ENCODE peak calls at places on chromosome 22, in ten cellular contexts. One of them, this sample, is unnamed.

GRCh38 chr22:40404251-40405177 is 34.1 kb downstream of the SGSM3 start:
- DNase-seq in fibroblast of pulmonary artery: no peak
- DNase-seq in dorsolateral prefrontal cortex: no peak
- DNase-seq in pancreas: no peak
- DNase-seq in mammary epithelial cell: no peak
- DNase-seq in brain microvascular endothelial cell: no peak
- DNase-seq in AG04450: no peak
- DNase-seq in nephron progenitor cell: no peak
- DNase-seq in BE2C: no peak
- DNase-seq in NB4: no peak
- DNase-seq in this sample: no peak

GRCh38 chr22:49677495-49677889 is 150.2 kb downstream of the BRD1 start:
- DNase-seq in mammary epithelial cell: no peak
- DNase-seq in nephron progenitor cell: no peak
- DNase-seq in AG04450: no peak
- DNase-seq in pancreas: no peak
- DNase-seq in NB4: no peak
- DNase-seq in fibroblast of pulmonary artery: no peak
- DNase-seq in brain microvascular endothelial cell: no peak
- DNase-seq in dorsolateral prefrontal cortex: peak; percentile 20
- DNase-seq in BE2C: no peak
- DNase-seq in this sample: no peak

GRCh38 chr22:36077261-36077660 is 48.6 kb upstream of the RBFOX2 start:
- DNase-seq in pancreas: no peak
- DNase-seq in AG04450: no peak
- DNase-seq in mammary epithelial cell: peak; percentile 63
- DNase-seq in NB4: no peak
- DNase-seq in dorsolateral prefrontal cortex: no peak
- DNase-seq in brain microvascular endothelial cell: no peak
- DNase-seq in nephron progenitor cell: no peak
- DNase-seq in fibroblast of pulmonary artery: no peak
- DNase-seq in BE2C: no peak
- DNase-seq in this sample: no peak

GRCh38 chr22:45201678-45202332 is 38.1 kb downstream of the NUP50 start:
- DNase-seq in fibroblast of pulmonary artery: peak; percentile 77
- DNase-seq in AG04450: peak; percentile 99
- DNase-seq in dorsolateral prefrontal cortex: peak; percentile 29
- DNase-seq in nephron progenitor cell: no peak
- DNase-seq in NB4: no peak
- DNase-seq in mammary epithelial cell: peak; percentile 68
- DNase-seq in brain microvascular endothelial cell: peak; percentile 98
- DNase-seq in pancreas: no peak
- DNase-seq in BE2C: no peak
- DNase-seq in this sample: no peak

GRCh38 chr22:36148411-36148810 is 12.1 kb downstream of the APOL3 start:
- DNase-seq in pancreas: no peak
- DNase-seq in BE2C: no peak
- DNase-seq in mammary epithelial cell: no peak
- DNase-seq in NB4: no peak
- DNase-seq in fibroblast of pulmonary artery: no peak
- DNase-seq in nephron progenitor cell: peak; percentile 19
- DNase-seq in AG04450: no peak
- DNase-seq in dorsolateral prefrontal cortex: no peak
- DNase-seq in brain microvascular endothelial cell: no peak
- DNase-seq in this sample: no peak

GRCh38 chr22:18035740-18036139 is 11.4 kb upstream of the MICAL3 start:
- DNase-seq in fibroblast of pulmonary artery: no peak
- DNase-seq in mammary epithelial cell: peak; percentile 85
- DNase-seq in nephron progenitor cell: no peak
- DNase-seq in dorsolateral prefrontal cortex: no peak
- DNase-seq in BE2C: peak; percentile 56
- DNase-seq in NB4: peak; percentile 50
- DNase-seq in AG04450: no peak
- DNase-seq in pancreas: no peak
- DNase-seq in brain microvascular endothelial cell: no peak
- DNase-seq in this sample: no peak

GRCh38 chr22:43399980-43400358 is 11.8 kb upstream of the MPPED1 start:
- DNase-seq in mammary epithelial cell: no peak
- DNase-seq in BE2C: no peak
- DNase-seq in brain microvascular endothelial cell: no peak
- DNase-seq in AG04450: no peak
- DNase-seq in nephron progenitor cell: no peak
- DNase-seq in pancreas: no peak
- DNase-seq in NB4: no peak
- DNase-seq in dorsolateral prefrontal cortex: no peak
- DNase-seq in fibroblast of pulmonary artery: no peak
- DNase-seq in this sample: no peak

GRCh38 chr22:49838771-49839717 is 11.4 kb upstream of the BRD1 start:
- DNase-seq in brain microvascular endothelial cell: no peak
- DNase-seq in NB4: peak; percentile 89
- DNase-seq in BE2C: no peak
- DNase-seq in mammary epithelial cell: peak; percentile 21
- DNase-seq in pancreas: peak; percentile 64
- DNase-seq in fibroblast of pulmonary artery: no peak
- DNase-seq in AG04450: no peak
- DNase-seq in dorsolateral prefrontal cortex: no peak
- DNase-seq in nephron progenitor cell: peak; percentile 25
- DNase-seq in this sample: no peak

GRCh38 chr22:25112538-25113253 is 87.0 kb upstream of the CRYBB3 start:
- DNase-seq in mammary epithelial cell: no peak
- DNase-seq in dorsolateral prefrontal cortex: no peak
- DNase-seq in AG04450: no peak
- DNase-seq in BE2C: no peak
- DNase-seq in fibroblast of pulmonary artery: no peak
- DNase-seq in nephron progenitor cell: no peak
- DNase-seq in brain microvascular endothelial cell: no peak
- DNase-seq in pancreas: no peak
- DNase-seq in NB4: no peak
- DNase-seq in this sample: no peak

GRCh38 chr22:25110846-25111578 is 88.6 kb upstream of the CRYBB3 start:
- DNase-seq in brain microvascular endothelial cell: peak; percentile 80
- DNase-seq in mammary epithelial cell: peak; percentile 87
- DNase-seq in BE2C: peak; percentile 89
- DNase-seq in NB4: peak; percentile 75
- DNase-seq in pancreas: peak; percentile 93
- DNase-seq in dorsolateral prefrontal cortex: no peak
- DNase-seq in AG04450: peak; percentile 29
- DNase-seq in nephron progenitor cell: peak; percentile 82
- DNase-seq in fibroblast of pulmonary artery: peak; percentile 91
- DNase-seq in this sample: peak; percentile 81

GRCh38 chr22:25110596-25110845 is 89.1 kb upstream of the CRYBB3 start:
- DNase-seq in AG04450: no peak
- DNase-seq in brain microvascular endothelial cell: no peak
- DNase-seq in dorsolateral prefrontal cortex: no peak
- DNase-seq in pancreas: no peak
- DNase-seq in fibroblast of pulmonary artery: no peak
- DNase-seq in BE2C: no peak
- DNase-seq in mammary epithelial cell: no peak
- DNase-seq in nephron progenitor cell: no peak
- DNase-seq in NB4: no peak
- DNase-seq in this sample: no peak

GRCh38 chr22:25113316-25113721 is 86.3 kb upstream of the CRYBB3 start:
- DNase-seq in dorsolateral prefrontal cortex: no peak
- DNase-seq in nephron progenitor cell: no peak
- DNase-seq in mammary epithelial cell: peak; percentile 60
- DNase-seq in NB4: no peak
- DNase-seq in BE2C: no peak
- DNase-seq in pancreas: peak; percentile 58
- DNase-seq in brain microvascular endothelial cell: no peak
- DNase-seq in fibroblast of pulmonary artery: no peak
- DNase-seq in AG04450: no peak
- DNase-seq in this sample: no peak

GRCh38 chr22:25111579-25112517 is 87.8 kb upstream of the CRYBB3 start:
- DNase-seq in AG04450: no peak
- DNase-seq in brain microvascular endothelial cell: no peak
- DNase-seq in mammary epithelial cell: no peak
- DNase-seq in nephron progenitor cell: no peak
- DNase-seq in BE2C: no peak
- DNase-seq in dorsolateral prefrontal cortex: no peak
- DNase-seq in NB4: peak; percentile 14
- DNase-seq in fibroblast of pulmonary artery: no peak
- DNase-seq in pancreas: peak; percentile 80
- DNase-seq in this sample: no peak
- TF ChIP-seq CTCF in AG04450: no peak
- TF ChIP-seq CTCF in brain microvascular endothelial cell: no peak
- TF ChIP-seq CTCF in mammary epithelial cell: no peak
- TF ChIP-seq CTCF in nephron progenitor cell: no peak
- TF ChIP-seq CTCF in BE2C: no peak
- TF ChIP-seq CTCF in dorsolateral prefrontal cortex: no peak
- TF ChIP-seq CTCF in NB4: no peak
- TF ChIP-seq CTCF in fibroblast of pulmonary artery: no peak
- TF ChIP-seq CTCF in pancreas: peak; percentile 0
- TF ChIP-seq CTCF in this sample: peak; percentile 39

DNA sequence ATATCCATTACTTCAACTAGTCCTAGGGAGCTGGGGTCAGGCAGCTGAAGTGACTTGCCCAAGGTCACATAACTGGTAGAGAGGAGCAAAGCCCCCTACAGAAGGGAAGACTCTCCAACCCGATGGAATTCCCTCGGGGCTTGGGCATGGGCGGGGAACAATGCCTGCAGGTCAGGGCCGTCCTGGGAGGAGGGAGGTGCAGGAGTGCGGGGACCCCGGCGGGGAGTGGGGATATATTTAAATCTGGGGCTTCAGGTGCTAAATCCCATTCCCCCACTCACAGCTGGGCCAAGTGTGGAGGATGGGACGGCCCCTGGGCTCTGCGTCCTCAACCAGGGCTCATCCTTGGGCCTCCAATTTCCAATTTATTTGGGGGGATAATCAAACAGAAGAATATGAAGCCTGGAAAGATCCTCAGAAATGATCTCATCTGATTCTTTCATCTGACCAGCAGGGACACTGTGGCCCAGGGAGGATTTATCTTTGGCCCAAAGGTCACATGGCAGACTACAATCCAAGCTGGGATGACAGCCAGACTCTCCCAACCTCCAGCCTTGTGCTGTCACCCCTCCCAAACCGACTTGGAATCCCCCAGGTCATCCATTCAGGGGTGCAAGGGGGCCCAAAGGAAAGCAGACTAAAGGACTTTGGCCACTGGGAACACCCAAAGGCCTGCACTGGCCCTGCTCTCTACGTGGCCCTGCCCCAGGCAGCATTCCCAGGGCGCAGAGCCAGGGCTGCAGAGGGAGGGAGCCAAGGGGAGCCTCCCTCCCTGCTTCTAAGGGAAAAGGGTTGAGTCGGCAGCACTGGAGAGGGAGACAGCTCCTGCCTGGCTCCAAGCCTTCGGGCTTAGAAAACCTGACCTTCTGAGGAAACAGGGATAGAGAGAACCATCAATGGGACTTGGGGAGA is 8.7 kb upstream of the C1QTNF6 start:
- DNase-seq in BE2C: peak; percentile 68
- DNase-seq in nephron progenitor cell: no peak
- DNase-seq in AG04450: peak; percentile 38
- DNase-seq in mammary epithelial cell: peak; percentile 76
- DNase-seq in pancreas: peak; percentile 94
- DNase-seq in brain microvascular endothelial cell: no peak
- DNase-seq in fibroblast of pulmonary artery: peak; percentile 91
- DNase-seq in NB4: no peak
- DNase-seq in dorsolateral prefrontal cortex: no peak
- DNase-seq in this sample: peak; percentile 67
- TF ChIP-seq CTCF in BE2C: peak; percentile 7
- TF ChIP-seq CTCF in nephron progenitor cell: no peak
- TF ChIP-seq CTCF in AG04450: peak; percentile 14
- TF ChIP-seq CTCF in mammary epithelial cell: no peak
- TF ChIP-seq CTCF in pancreas: no peak
- TF ChIP-seq CTCF in brain microvascular endothelial cell: peak; percentile 5
- TF ChIP-seq CTCF in fibroblast of pulmonary artery: no peak
- TF ChIP-seq CTCF in NB4: no peak
- TF ChIP-seq CTCF in dorsolateral prefrontal cortex: peak; percentile 17
- TF ChIP-seq CTCF in this sample: no peak

GRCh38 chr22:48578138-48579034 is 1249.3 kb downstream of the BRD1 start:
- DNase-seq in dorsolateral prefrontal cortex: no peak
- DNase-seq in mammary epithelial cell: no peak
- DNase-seq in pancreas: peak; percentile 41
- DNase-seq in brain microvascular endothelial cell: no peak
- DNase-seq in AG04450: no peak
- DNase-seq in nephron progenitor cell: no peak
- DNase-seq in fibroblast of pulmonary artery: no peak
- DNase-seq in BE2C: no peak
- DNase-seq in NB4: no peak
- DNase-seq in this sample: no peak

GRCh38 chr22:48577014-48577690 is 1250.5 kb downstream of the BRD1 start:
- DNase-seq in brain microvascular endothelial cell: no peak
- DNase-seq in fibroblast of pulmonary artery: no peak
- DNase-seq in AG04450: no peak
- DNase-seq in dorsolateral prefrontal cortex: no peak
- DNase-seq in nephron progenitor cell: no peak
- DNase-seq in mammary epithelial cell: no peak
- DNase-seq in pancreas: no peak
- DNase-seq in NB4: peak; percentile 27
- DNase-seq in BE2C: no peak
- DNase-seq in this sample: no peak

GRCh38 chr22:48576333-48577013 is 1251.2 kb downstream of the BRD1 start:
- DNase-seq in AG04450: no peak
- DNase-seq in BE2C: no peak
- DNase-seq in mammary epithelial cell: no peak
- DNase-seq in dorsolateral prefrontal cortex: no peak
- DNase-seq in fibroblast of pulmonary artery: no peak
- DNase-seq in NB4: peak; percentile 24
- DNase-seq in brain microvascular endothelial cell: no peak
- DNase-seq in pancreas: peak; percentile 63
- DNase-seq in nephron progenitor cell: peak; percentile 80
- DNase-seq in this sample: peak; percentile 74

GRCh38 chr22:48579035-48579914 is 1248.4 kb downstream of the BRD1 start:
- DNase-seq in dorsolateral prefrontal cortex: no peak
- DNase-seq in fibroblast of pulmonary artery: no peak
- DNase-seq in BE2C: no peak
- DNase-seq in AG04450: no peak
- DNase-seq in nephron progenitor cell: no peak
- DNase-seq in mammary epithelial cell: no peak
- DNase-seq in brain microvascular endothelial cell: no peak
- DNase-seq in NB4: no peak
- DNase-seq in pancreas: peak; percentile 20
- DNase-seq in this sample: no peak

DNA sequence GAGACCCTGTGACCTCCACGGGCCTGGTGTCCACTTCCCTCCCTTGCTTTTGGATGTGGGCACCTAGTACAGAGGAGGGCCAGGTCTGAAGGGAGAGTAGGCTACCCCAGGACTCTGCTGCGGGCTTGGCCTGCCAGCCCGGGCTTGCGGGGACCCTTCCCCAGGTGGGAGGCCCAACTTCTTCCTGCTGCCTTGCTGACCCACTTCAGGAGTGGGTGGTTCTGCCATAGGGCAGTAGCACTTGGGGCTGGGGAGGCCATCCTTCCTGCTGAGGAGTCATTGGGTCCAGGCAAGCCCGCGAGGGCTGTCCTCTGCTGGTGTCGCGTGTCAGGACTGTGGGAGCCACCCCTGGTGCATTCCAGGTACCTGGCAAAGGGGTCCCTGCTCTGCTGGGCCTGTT is 1250.0 kb downstream of the BRD1 start:
- DNase-seq in fibroblast of pulmonary artery: no peak
- DNase-seq in brain microvascular endothelial cell: no peak
- DNase-seq in NB4: no peak
- DNase-seq in pancreas: peak; percentile 42
- DNase-seq in AG04450: no peak
- DNase-seq in nephron progenitor cell: no peak
- DNase-seq in mammary epithelial cell: no peak
- DNase-seq in dorsolateral prefrontal cortex: no peak
- DNase-seq in BE2C: no peak
- DNase-seq in this sample: no peak
- TF ChIP-seq CTCF in fibroblast of pulmonary artery: no peak
- TF ChIP-seq CTCF in brain microvascular endothelial cell: no peak
- TF ChIP-seq CTCF in NB4: no peak
- TF ChIP-seq CTCF in pancreas: no peak
- TF ChIP-seq CTCF in AG04450: no peak
- TF ChIP-seq CTCF in nephron progenitor cell: no peak
- TF ChIP-seq CTCF in mammary epithelial cell: no peak
- TF ChIP-seq CTCF in dorsolateral prefrontal cortex: no peak
- TF ChIP-seq CTCF in BE2C: no peak
- TF ChIP-seq CTCF in this sample: no peak

DNA sequence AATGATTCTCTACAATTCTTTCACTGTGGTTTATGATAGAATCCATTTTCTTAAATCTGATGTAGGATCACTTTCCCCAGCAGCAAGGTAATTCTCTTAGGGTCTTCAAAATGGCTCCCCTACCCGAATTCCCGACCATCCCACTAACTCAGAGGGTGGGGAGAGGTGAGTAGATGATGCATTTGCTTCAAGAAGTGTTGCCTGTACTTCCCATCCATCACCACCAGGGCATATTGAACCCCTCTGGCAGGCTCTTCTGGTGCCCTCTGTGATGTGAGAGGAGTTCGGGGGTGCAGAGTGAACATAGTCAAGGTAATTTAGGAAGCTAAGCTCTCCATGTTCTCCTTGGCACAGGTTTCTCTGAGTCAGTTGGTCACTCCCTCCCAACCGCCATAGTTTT is 52.3 kb downstream of the ZNRF3 start:
- DNase-seq in dorsolateral prefrontal cortex: no peak
- DNase-seq in BE2C: no peak
- DNase-seq in NB4: no peak
- DNase-seq in brain microvascular endothelial cell: no peak
- DNase-seq in nephron progenitor cell: no peak
- DNase-seq in fibroblast of pulmonary artery: no peak
- DNase-seq in mammary epithelial cell: no peak
- DNase-seq in AG04450: no peak
- DNase-seq in pancreas: no peak
- DNase-seq in this sample: no peak
- TF ChIP-seq CTCF in dorsolateral prefrontal cortex: peak; percentile 25
- TF ChIP-seq CTCF in BE2C: peak; percentile 44
- TF ChIP-seq CTCF in NB4: peak; percentile 35
- TF ChIP-seq CTCF in brain microvascular endothelial cell: peak; percentile 57
- TF ChIP-seq CTCF in nephron progenitor cell: peak; percentile 25
- TF ChIP-seq CTCF in fibroblast of pulmonary artery: peak; percentile 33
- TF ChIP-seq CTCF in mammary epithelial cell: peak; percentile 36
- TF ChIP-seq CTCF in AG04450: peak; percentile 34
- TF ChIP-seq CTCF in pancreas: peak; percentile 17
- TF ChIP-seq CTCF in this sample: peak; percentile 57